ENCODE peak calls at places on chromosomes 4 and X, in ten cellular contexts. K is omental fat pad, T is mucosa of descending colon, Y is endodermal cell, S is right lobe of liver, L is stomach, U is tibial artery, C is IMR-90, I is heart right ventricle, W is retinal pigment epithelial cell. G is an unnamed sample.

GRCh38 chr4:82431026-82431745 is 796 bp downstream of the ENOPH1 start:
- DNase-seq in K (no peak), T (peak; percentile 73), Y (peak; percentile 75), S (peak; percentile 47), L (peak; percentile 54), U (peak; percentile 67), C (peak; percentile 39), I (no peak), W (no peak), G (no peak)

GRCh38 chrX:13078739-13079444 is 34.5 kb upstream of the FAM9C start:
- DNase-seq in K (no peak), T (no peak), Y (no peak), S (no peak), L (peak; percentile 48), U (peak; percentile 80), C (peak; percentile 81), I (peak; percentile 40), W (no peak), G (no peak)

GRCh38 chr4:54065282-54066087 is 1.1 kb upstream of the CHIC2 start:
- DNase-seq in K (no peak), T (no peak), Y (no peak), S (no peak), L (no peak), U (no peak), C (no peak), I (no peak), W (no peak), G (no peak)

GRCh38 chrX:18883234-18883960 is 100.5 kb downstream of the PHKA2 start:
- DNase-seq in K (no peak), T (no peak), Y (peak; percentile 82), S (no peak), L (peak; percentile 36), U (peak; percentile 79), C (no peak), I (peak; percentile 40), W (no peak), G (no peak)

GRCh38 chr4:163816494-163816893 is 322.0 kb downstream of the TMA16 start:
- DNase-seq in K (no peak), T (no peak), Y (no peak), S (no peak), L (no peak), U (no peak), C (no peak), I (no peak), W (no peak), G (no peak)

GRCh38 chr4:124083706-124084105 is 628.8 kb downstream of the ANKRD50 start:
- DNase-seq in K (no peak), T (no peak), Y (no peak), S (no peak), L (no peak), U (no peak), C (no peak), I (no peak), W (no peak), G (no peak)

GRCh38 chr4:23006756-23007155 is 314.0 kb downstream of the GBA3 start:
- DNase-seq in K (no peak), T (no peak), Y (no peak), S (no peak), L (no peak), U (no peak), C (peak; percentile 10), I (no peak), W (no peak), G (no peak)

GRCh38 chr4:152310223-152310622 is 225.7 kb downstream of the FBXW7 start:
- DNase-seq in K (no peak), T (no peak), Y (no peak), S (no peak), L (no peak), U (no peak), C (peak; percentile 82), I (no peak), W (no peak), G (no peak)

GRCh38 chr4:3436798-3437581 is 4.8 kb upstream of the HGFAC start:
- DNase-seq in K (no peak), T (peak; percentile 63), Y (no peak), S (no peak), L (peak; percentile 75), U (peak; percentile 82), C (peak; percentile 35), I (no peak), W (peak; percentile 36), G (no peak)

GRCh38 chrX:119505945-119506344 is 37.7 kb downstream of the SLC25A5 start:
- DNase-seq in K (no peak), T (no peak), Y (no peak), S (peak; percentile 73), L (no peak), U (no peak), C (no peak), I (no peak), W (no peak), G (no peak)

GRCh38 chr4:140103676-140104075 is 50.3 kb downstream of the MAML3 start:
- DNase-seq in K (no peak), T (no peak), Y (no peak), S (no peak), L (no peak), U (no peak), C (peak; percentile 62), I (no peak), W (no peak), G (no peak)

GRCh38 chr4:10104211-10104990 is 12.2 kb downstream of the WDR1 start:
- DNase-seq in K (no peak), T (peak; percentile 38), Y (no peak), S (no peak), L (no peak), U (peak; percentile 81), C (no peak), I (no peak), W (no peak), G (no peak)

GRCh38 chr4:173524218-173525117 is 5.6 kb downstream of the HAND2 start:
- DNase-seq in K (no peak), T (no peak), Y (peak; percentile 61), S (no peak), L (no peak), U (no peak), C (no peak), I (no peak), W (no peak), G (no peak)

GRCh38 chr4:139898293-139898692 is 232.7 kb downstream of the MGST2 start:
- DNase-seq in K (no peak), T (no peak), Y (no peak), S (no peak), L (no peak), U (no peak), C (no peak), I (no peak), W (no peak), G (no peak)

GRCh38 chr4:59388359-59388758 is 1811.8 kb upstream of the ADGRL3 start:
- DNase-seq in K (no peak), T (no peak), Y (no peak), S (no peak), L (no peak), U (no peak), C (no peak), I (no peak), W (no peak), G (no peak)

GRCh38 chr4:140153744-140154571 is at the start of gene MAML3:
- DNase-seq in K (peak; percentile 73), T (peak; percentile 96), Y (peak; percentile 97), S (peak; percentile 98), L (peak; percentile 96), U (peak; percentile 97), C (peak; percentile 96), I (peak; percentile 95), W (peak; percentile 83), G (no peak)

DNA sequence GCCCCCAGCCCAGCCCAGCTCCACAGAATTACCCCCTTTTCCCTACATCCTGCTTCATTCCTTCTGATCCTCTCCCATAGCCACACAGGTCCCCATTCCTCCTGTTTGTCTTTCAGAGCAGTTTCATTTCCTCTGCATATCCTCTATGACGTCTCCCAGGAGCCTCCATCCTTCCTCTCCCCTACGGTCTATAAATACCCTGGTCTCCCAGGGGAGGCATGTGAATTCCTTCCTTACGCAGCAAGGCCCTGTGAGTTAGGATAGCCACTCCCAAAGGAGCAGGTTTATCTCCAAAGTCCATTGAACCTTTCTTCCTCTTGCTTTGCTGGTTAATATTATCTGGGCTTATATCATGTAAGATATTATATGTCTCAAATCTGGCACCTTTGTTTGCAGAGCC is 8.4 kb upstream of the APLN start:
- DNase-seq in K (no peak), T (no peak), Y (no peak), S (no peak), L (no peak), U (no peak), C (peak; percentile 28), I (peak; percentile 62), W (no peak), G (no peak)
- TF ChIP-seq CTCF in K (no peak), T (no peak), Y (no peak), S (no peak), L (no peak), U (no peak), C (no peak), I (no peak), W (no peak), G (no peak)

DNA sequence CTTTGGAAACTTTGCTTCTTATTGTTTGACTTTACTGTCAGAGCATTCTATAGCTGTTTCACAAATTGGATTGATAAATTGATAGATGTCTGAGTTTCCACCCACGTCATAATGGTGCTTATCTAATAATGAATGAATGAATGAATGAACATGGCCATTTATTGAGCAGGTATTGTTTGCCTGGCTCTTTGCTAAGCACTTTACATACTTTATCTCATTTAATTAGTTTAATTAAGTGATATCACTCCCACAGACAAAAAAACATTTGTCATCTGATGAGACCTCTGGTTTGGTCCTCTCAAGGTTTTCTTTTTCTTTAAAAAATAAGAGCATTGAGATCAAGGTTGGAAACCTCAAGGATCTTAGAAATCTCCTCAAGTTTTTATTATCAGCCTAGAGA is 2.8 kb downstream of the FRAS1 start:
- DNase-seq in K (no peak), T (no peak), Y (no peak), S (no peak), L (no peak), U (no peak), C (no peak), I (no peak), W (no peak), G (no peak)
- TF ChIP-seq CTCF in K (no peak), T (no peak), Y (no peak), S (no peak), L (no peak), U (no peak), C (no peak), I (no peak), W (no peak), G (no peak)

DNA sequence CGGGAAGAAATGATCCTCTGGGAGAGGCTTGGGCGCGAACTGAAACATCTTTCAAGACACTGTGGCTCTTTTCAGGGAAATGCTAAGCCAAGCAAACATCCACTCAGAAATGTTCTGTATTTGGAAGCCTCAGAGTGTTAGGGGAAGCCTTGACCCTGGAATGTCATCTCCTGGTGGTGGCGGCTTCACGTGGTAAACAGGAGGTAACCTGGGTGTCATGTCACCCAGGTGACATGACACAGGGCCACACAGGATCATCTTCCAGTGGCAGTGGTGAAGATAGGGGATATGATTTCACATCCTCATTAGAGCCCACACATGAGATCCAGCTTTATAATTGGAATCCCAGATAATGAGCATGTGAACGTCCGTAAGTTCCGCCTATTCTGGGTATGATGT is 140.0 kb downstream of the TBL1X start:
- DNase-seq in K (no peak), T (no peak), Y (no peak), S (no peak), L (no peak), U (no peak), C (no peak), I (no peak), W (no peak), G (no peak)
- TF ChIP-seq CTCF in K (no peak), T (no peak), Y (no peak), S (no peak), L (no peak), U (no peak), C (no peak), I (no peak), W (no peak), G (no peak)

GRCh38 chr4:52545099-52546069 is 113.7 kb downstream of the USP46 start:
- DNase-seq in K (peak; percentile 61), T (peak; percentile 44), Y (peak; percentile 93), S (peak; percentile 79), L (peak; percentile 85), U (peak; percentile 80), C (peak; percentile 65), I (peak; percentile 75), W (no peak), G (peak; percentile 19)
- TF ChIP-seq CTCF in K (peak; percentile 57), T (peak; percentile 84), Y (peak; percentile 95), S (peak; percentile 96), L (peak; percentile 88), U (peak; percentile 84), C (peak; percentile 98), I (peak; percentile 97), W (peak; percentile 99), G (peak; percentile 98)

G was measured in D721Med.